ENCODE peak calls at places on chromosomes 1 and 21, in seven cellular contexts. Z, H, L, P, D, I and Y are unnamed samples.

GRCh38 chr1:90509225-90510048 is 207.7 kb downstream of the BARHL2 start:
- DNase-seq in Z (no peak), H (no peak), L (no peak), P (no peak), D (no peak), I (no peak), Y (no peak)

GRCh38 chr1:219661464-219662092 is 48.7 kb upstream of the ZC3H11B start:
- DNase-seq in Z (no peak), H (no peak), L (no peak), P (no peak), D (no peak), I (no peak), Y (no peak)

GRCh38 chr1:9494936-9495758 is 44.1 kb upstream of the SLC25A33 start:
- DNase-seq in Z (no peak), H (peak; percentile 26), L (peak; percentile 37), P (peak; percentile 87), D (peak; percentile 30), I (no peak), Y (peak; percentile 57)

GRCh38 chr1:31632649-31633048 is 12.0 kb downstream of the PEF1 start:
- DNase-seq in Z (no peak), H (no peak), L (no peak), P (no peak), D (no peak), I (no peak), Y (no peak)

GRCh38 chr21:37769656-37770055 is 146.6 kb downstream of the KCNJ6 start:
- DNase-seq in Z (no peak), H (no peak), L (no peak), P (no peak), D (no peak), I (no peak), Y (no peak)

GRCh38 chr1:160451859-160452232 is 51.5 kb downstream of the VANGL2 start:
- DNase-seq in Z (no peak), H (no peak), L (no peak), P (no peak), D (no peak), I (no peak), Y (no peak)

GRCh38 chr21:33644383-33645074 is 2.2 kb downstream of the ITSN1 start:
- DNase-seq in Z (no peak), H (peak; percentile 34), L (peak; percentile 28), P (peak; percentile 59), D (peak; percentile 68), I (peak; percentile 60), Y (peak; percentile 61)

GRCh38 chr1:180533571-180533987 is 25.2 kb upstream of the OVAAL start:
- DNase-seq in Z (no peak), H (peak; percentile 74), L (peak; percentile 76), P (peak; percentile 74), D (peak; percentile 45), I (no peak), Y (peak; percentile 67)

GRCh38 chr21:35923971-35924370 is 136.4 kb downstream of the SETD4 start:
- DNase-seq in Z (no peak), H (no peak), L (no peak), P (no peak), D (no peak), I (no peak), Y (no peak)

GRCh38 chr1:55474168-55474786 is 259.1 kb upstream of the USP24 start:
- DNase-seq in Z (no peak), H (no peak), L (no peak), P (peak; percentile 33), D (peak; percentile 16), I (no peak), Y (peak; percentile 48)

GRCh38 chr1:161115132-161115711 is 2.6 kb downstream of the PFDN2 start:
- DNase-seq in Z (no peak), H (no peak), L (no peak), P (no peak), D (peak; percentile 96), I (peak; percentile 98), Y (no peak)

GRCh38 chr1:2558030-2558400 is 1.8 kb downstream of the TNFRSF14 start:
- DNase-seq in Z (no peak), H (no peak), L (no peak), P (no peak), D (no peak), I (no peak), Y (no peak)

GRCh38 chr1:152367436-152367835 is 7.6 kb upstream of the FLG2 start:
- DNase-seq in Z (no peak), H (no peak), L (no peak), P (no peak), D (no peak), I (no peak), Y (no peak)

GRCh38 chr1:168728452-168729404 is at the start of gene DPT:
- DNase-seq in Z (no peak), H (peak; percentile 68), L (peak; percentile 30), P (peak; percentile 85), D (peak; percentile 71), I (peak; percentile 46), Y (peak; percentile 90)

GRCh38 chr1:236016083-236016482 is 48.8 kb downstream of the NID1 start:
- DNase-seq in Z (no peak), H (peak; percentile 94), L (peak; percentile 52), P (peak; percentile 26), D (no peak), I (no peak), Y (peak; percentile 37)

GRCh38 chr1:37734629-37735591 is 30.0 kb downstream of the EPHA10 start:
- DNase-seq in Z (no peak), H (no peak), L (no peak), P (no peak), D (no peak), I (no peak), Y (no peak)

GRCh38 chr1:67939942-67940341 is 106.7 kb upstream of the GNG12 start:
- DNase-seq in Z (no peak), H (no peak), L (no peak), P (no peak), D (no peak), I (no peak), Y (no peak)

GRCh38 chr1:41810446-41810845 is 108.3 kb downstream of the HIVEP3 start:
- DNase-seq in Z (no peak), H (no peak), L (no peak), P (peak; percentile 55), D (peak; percentile 52), I (no peak), Y (peak; percentile 51)

GRCh38 chr1:206030714-206031113 is 7.0 kb upstream of the CTSE start:
- DNase-seq in Z (no peak), H (peak; percentile 40), L (peak; percentile 87), P (peak; percentile 63), D (peak; percentile 64), I (peak; percentile 4), Y (peak; percentile 58)

GRCh38 chr1:194865367-194865766 is 1679.0 kb upstream of the B3GALT2 start:
- DNase-seq in Z (no peak), H (no peak), L (no peak), P (no peak), D (no peak), I (no peak), Y (no peak)

GRCh38 chr1:103170608-103171007 is 62.3 kb upstream of the COL11A1 start:
- DNase-seq in Z (no peak), H (no peak), L (no peak), P (peak; percentile 19), D (no peak), I (peak; percentile 31), Y (no peak)

GRCh38 chr1:200741808-200742207 is 3.1 kb downstream of the CAMSAP2 start:
- DNase-seq in Z (no peak), H (no peak), L (no peak), P (no peak), D (no peak), I (no peak), Y (no peak)

GRCh38 chr1:81186271-81186670 is 614.5 kb upstream of the ADGRL2 start:
- DNase-seq in Z (no peak), H (no peak), L (no peak), P (peak; percentile 43), D (peak; percentile 42), I (no peak), Y (peak; percentile 24)

GRCh38 chr1:61743716-61744620 is 1.7 kb downstream of the PATJ start:
- DNase-seq in Z (no peak), H (no peak), L (no peak), P (no peak), D (peak; percentile 59), I (no peak), Y (no peak)

GRCh38 chr1:93177991-93178390 is 2.2 kb downstream of the TMED5 start:
- DNase-seq in Z (no peak), H (no peak), L (no peak), P (peak; percentile 11), D (peak; percentile 53), I (no peak), Y (peak; percentile 4)

GRCh38 chr1:92030701-92031107 is 919 bp downstream of the EPHX4 start:
- DNase-seq in Z (no peak), H (no peak), L (no peak), P (no peak), D (peak; percentile 67), I (no peak), Y (no peak)

GRCh38 chr1:27934818-27935549 is at the start of gene SMPDL3B:
- DNase-seq in Z (no peak), H (no peak), L (peak; percentile 84), P (no peak), D (peak; percentile 19), I (no peak), Y (no peak)

GRCh38 chr1:216822480-216822879 is 99.3 kb upstream of the ESRRG start:
- DNase-seq in Z (no peak), H (no peak), L (no peak), P (no peak), D (no peak), I (no peak), Y (no peak)

GRCh38 chr1:20376880-20377494 is 86.3 kb downstream of the VWA5B1 start:
- DNase-seq in Z (no peak), H (peak; percentile 17), L (no peak), P (peak; percentile 86), D (no peak), I (no peak), Y (peak; percentile 72)

GRCh38 chr1:216523449-216524190 is 100.4 kb upstream of the USH2A start:
- DNase-seq in Z (no peak), H (no peak), L (no peak), P (no peak), D (peak; percentile 42), I (peak; percentile 25), Y (no peak)

GRCh38 chr1:201423655-201424610 is 2.4 kb upstream of the TNNI1 start:
- DNase-seq in Z (no peak), H (no peak), L (no peak), P (no peak), D (no peak), I (no peak), Y (no peak)

GRCh38 chr21:34092241-34092921 is 19.0 kb downstream of the MRPS6 start:
- DNase-seq in Z (no peak), H (no peak), L (no peak), P (no peak), D (no peak), I (no peak), Y (no peak)

GRCh38 chr1:65792671-65793358 is at the start of gene PDE4B:
- DNase-seq in Z (no peak), H (no peak), L (no peak), P (peak; percentile 76), D (peak; percentile 41), I (no peak), Y (peak; percentile 55)

GRCh38 chr1:221392453-221392852 is 349.4 kb downstream of the DUSP10 start:
- DNase-seq in Z (no peak), H (peak; percentile 62), L (peak; percentile 31), P (peak; percentile 75), D (peak; percentile 89), I (peak; percentile 87), Y (peak; percentile 79)

GRCh38 chr1:241532173-241532553 is at the start of gene KMO:
- DNase-seq in Z (no peak), H (no peak), L (no peak), P (no peak), D (peak; percentile 11), I (no peak), Y (no peak)

GRCh38 chr1:208100906-208101305 is 143.3 kb downstream of the PLXNA2 start:
- DNase-seq in Z (no peak), H (no peak), L (no peak), P (no peak), D (peak; percentile 74), I (no peak), Y (no peak)